ENCODE peak calls at places on chromosomes 16 and 17, in five cellular contexts. D, J, O, T and M are unnamed samples.

GRCh38 chr16:88815901-88816589 is 4.3 kb upstream of the APRT start:
- DNase-seq in D (no peak), J (no peak), O (peak), T (no peak), M (no peak)

GRCh38 chr16:31087971-31088370 is 772 bp downstream of the PRSS53 start:
- DNase-seq in D (no peak), J (no peak), O (no peak), T (no peak), M (no peak)

GRCh38 chr17:40111221-40112128 is 10.3 kb upstream of the MSL1 start:
- DNase-seq in D (no peak), J (peak), O (peak), T (no peak), M (peak)

GRCh38 chr16:10979717-10980601 is 35.6 kb downstream of the CLEC16A start:
- DNase-seq in D (no peak), J (no peak), O (no peak), T (no peak), M (no peak)

GRCh38 chr16:4882633-4883285 is 35.5 kb downstream of the UBN1 start:
- DNase-seq in D (no peak), J (peak), O (peak), T (no peak), M (no peak)

GRCh38 chr17:29645516-29646051 is 22.9 kb upstream of the CORO6 start:
- DNase-seq in D (no peak), J (no peak), O (peak), T (no peak), M (no peak)

GRCh38 chr17:4157618-4158333 is 14.8 kb downstream of the CYB5D2 start:
- DNase-seq in D (no peak), J (no peak), O (no peak), T (no peak), M (no peak)

GRCh38 chr16:1343428-1344242 is 8.0 kb downstream of the TSR3 start:
- DNase-seq in D (no peak), J (no peak), O (no peak), T (no peak), M (no peak)

GRCh38 chr16:30351586-30352419 is 3.3 kb downstream of the CD2BP2 start:
- DNase-seq in D (no peak), J (no peak), O (no peak), T (no peak), M (no peak)

GRCh38 chr16:19860146-19861030 is 24.3 kb downstream of the GPRC5B start:
- DNase-seq in D (peak), J (no peak), O (no peak), T (no peak), M (no peak)

GRCh38 chr17:40563371-40564052 is 1.8 kb downstream of the CCR7 start:
- DNase-seq in D (no peak), J (no peak), O (no peak), T (no peak), M (peak)

GRCh38 chr16:71384073-71384724 is 25.7 kb downstream of the CALB2 start:
- DNase-seq in D (no peak), J (no peak), O (no peak), T (no peak), M (peak)

GRCh38 chr17:81865733-81866439 is 5.3 kb downstream of the ARHGDIA start:
- DNase-seq in D (no peak), J (no peak), O (peak), T (no peak), M (peak)

GRCh38 chr16:69131749-69132423 is 502 bp downstream of the CHTF8 start:
- DNase-seq in D (no peak), J (peak), O (peak), T (peak), M (peak)

GRCh38 chr17:27320222-27320560 is 26.3 kb downstream of the WSB1 start:
- DNase-seq in D (no peak), J (no peak), O (no peak), T (no peak), M (no peak)

GRCh38 chr16:35543486-35543885 is 2084.1 kb downstream of the TP53TG3F start:
- DNase-seq in D (no peak), J (no peak), O (no peak), T (no peak), M (no peak)

GRCh38 chr17:142876-143784 is 5.8 kb downstream of the SCGB1C2 start:
- DNase-seq in D (no peak), J (no peak), O (no peak), T (no peak), M (no peak)

GRCh38 chr16:86355114-86355513 is 155.2 kb upstream of the FOXF1 start:
- DNase-seq in D (no peak), J (no peak), O (no peak), T (no peak), M (no peak)

GRCh38 chr16:86356804-86357203 is 153.5 kb upstream of the FOXF1 start:
- DNase-seq in D (no peak), J (no peak), O (no peak), T (no peak), M (no peak)

GRCh38 chr16:86355538-86355937 is 154.8 kb upstream of the FOXF1 start:
- DNase-seq in D (no peak), J (no peak), O (no peak), T (no peak), M (no peak)

GRCh38 chr16:86354641-86355040 is 155.7 kb upstream of the FOXF1 start:
- DNase-seq in D (no peak), J (no peak), O (no peak), T (no peak), M (no peak)

GRCh38 chr16:86355951-86356350 is 154.4 kb upstream of the FOXF1 start:
- DNase-seq in D (no peak), J (no peak), O (no peak), T (no peak), M (no peak)
- TF ChIP-seq JUND in D (no peak), J (no peak), O (no peak), T (no peak), M (no peak)

GRCh38 chr17:68674271-68674925 is 73.2 kb upstream of the FAM20A start:
- DNase-seq in D (no peak), J (no peak), O (no peak), T (no peak), M (no peak)
- TF ChIP-seq JUND in D (no peak), J (no peak), O (no peak), T (no peak), M (no peak)

GRCh38 chr17:60103957-60104356 is 25.2 kb upstream of the HEATR6 start:
- DNase-seq in D (no peak), J (no peak), O (no peak), T (no peak), M (no peak)

GRCh38 chr17:60108712-60109111 is 30.0 kb upstream of the HEATR6 start:
- DNase-seq in D (no peak), J (no peak), O (no peak), T (no peak), M (no peak)

GRCh38 chr17:60107526-60108257 is 29.0 kb upstream of the HEATR6 start:
- DNase-seq in D (no peak), J (peak), O (no peak), T (no peak), M (peak)

GRCh38 chr17:60109161-60109560 is 30.4 kb upstream of the HEATR6 start:
- DNase-seq in D (no peak), J (no peak), O (no peak), T (no peak), M (no peak)

DNA sequence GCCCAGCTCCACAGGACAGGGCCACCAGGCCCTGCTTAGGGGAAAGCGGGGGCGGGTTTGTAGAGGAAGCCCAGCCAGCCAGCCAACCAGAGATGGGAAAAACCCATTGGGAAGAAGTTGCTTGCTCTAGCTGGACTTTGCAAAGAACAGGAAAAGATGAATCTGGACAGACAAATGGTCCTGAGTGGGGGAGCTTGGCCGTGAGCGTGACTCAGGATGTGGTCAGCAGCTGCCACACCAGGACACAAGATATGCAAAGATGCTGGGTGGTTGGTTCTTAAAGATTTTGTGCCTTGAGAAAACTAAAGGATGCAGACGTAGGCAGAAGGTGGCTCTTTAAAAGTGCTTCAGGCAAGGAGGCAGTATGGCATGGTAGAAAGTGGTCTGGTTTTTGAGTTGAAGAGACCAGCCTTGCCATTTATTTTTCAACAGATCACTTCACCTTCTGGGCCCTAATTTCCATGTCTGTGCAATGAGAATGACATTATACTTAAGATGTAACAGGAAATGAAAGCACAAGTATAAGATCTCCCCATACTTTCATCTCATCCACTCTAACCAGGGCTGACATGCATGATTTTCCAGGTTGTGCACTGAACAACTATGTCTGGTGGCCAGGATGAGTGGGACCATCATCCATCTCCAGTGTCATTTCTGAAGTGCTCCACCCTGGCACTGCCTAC is 27.8 kb upstream of the HEATR6 start:
- DNase-seq in D (no peak), J (peak), O (no peak), T (no peak), M (no peak)
- TF ChIP-seq JUND in D (no peak), J (no peak), O (no peak), T (no peak), M (no peak)

GRCh38 chr16:24102120-24102740 is 153.9 kb upstream of the CACNG3 start:
- DNase-seq in D (no peak), J (no peak), O (peak), T (no peak), M (no peak)
- TF ChIP-seq JUND in D (no peak), J (no peak), O (no peak), T (no peak), M (no peak)

GRCh38 chr16:48959204-48959603 is 322.4 kb downstream of the CBLN1 start:
- DNase-seq in D (no peak), J (peak), O (no peak), T (no peak), M (no peak)
- TF ChIP-seq JUND in D (no peak), J (no peak), O (no peak), T (no peak), M (no peak)

DNA sequence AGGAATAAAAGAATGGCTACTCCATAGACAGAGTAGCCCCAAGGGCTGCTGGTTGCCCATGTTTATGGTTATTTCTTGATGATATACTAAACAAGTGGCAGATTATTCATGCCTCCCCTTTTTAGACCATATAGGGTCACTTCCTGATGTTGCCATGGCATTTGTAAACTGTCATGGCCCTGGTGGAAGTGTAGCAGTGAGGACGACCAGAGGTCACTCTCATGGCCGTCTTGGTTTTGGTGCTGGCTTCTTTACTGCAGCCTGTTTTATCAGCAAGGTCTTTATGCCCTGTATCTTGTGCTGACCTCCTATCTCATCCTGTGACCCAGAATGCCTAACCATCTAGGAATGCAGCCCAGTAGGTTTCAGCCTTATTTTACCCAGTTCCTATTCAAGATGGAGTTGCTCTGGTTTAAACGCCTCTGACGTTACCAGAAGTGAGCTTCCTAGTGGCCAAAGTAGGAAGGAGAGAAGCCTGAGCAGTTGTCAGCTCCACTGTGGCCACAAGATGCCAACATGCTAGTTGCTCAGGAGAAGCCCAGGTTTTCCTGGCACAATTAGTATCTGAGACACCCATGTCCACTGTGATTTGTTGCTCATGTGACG is 17.2 kb downstream of the CPNE2 start:
- DNase-seq in D (no peak), J (no peak), O (no peak), T (no peak), M (no peak)
- TF ChIP-seq JUND in D (no peak), J (no peak), O (no peak), T (no peak), M (no peak)

GRCh38 chr17:64718058-64718457 is 56.0 kb upstream of the SMURF2 start:
- DNase-seq in D (no peak), J (no peak), O (no peak), T (no peak), M (peak)
- TF ChIP-seq JUND in D (no peak), J (no peak), O (no peak), T (no peak), M (no peak)

GRCh38 chr16:77208382-77208781 is 9.2 kb downstream of the SYCE1L start:
- DNase-seq in D (no peak), J (no peak), O (no peak), T (no peak), M (no peak)

GRCh38 chr16:77207029-77207428 is 7.8 kb downstream of the SYCE1L start:
- DNase-seq in D (no peak), J (no peak), O (no peak), T (no peak), M (no peak)

GRCh38 chr16:77211880-77212735 is 12.9 kb downstream of the SYCE1L start:
- DNase-seq in D (peak), J (peak), O (peak), T (no peak), M (no peak)

DNA sequence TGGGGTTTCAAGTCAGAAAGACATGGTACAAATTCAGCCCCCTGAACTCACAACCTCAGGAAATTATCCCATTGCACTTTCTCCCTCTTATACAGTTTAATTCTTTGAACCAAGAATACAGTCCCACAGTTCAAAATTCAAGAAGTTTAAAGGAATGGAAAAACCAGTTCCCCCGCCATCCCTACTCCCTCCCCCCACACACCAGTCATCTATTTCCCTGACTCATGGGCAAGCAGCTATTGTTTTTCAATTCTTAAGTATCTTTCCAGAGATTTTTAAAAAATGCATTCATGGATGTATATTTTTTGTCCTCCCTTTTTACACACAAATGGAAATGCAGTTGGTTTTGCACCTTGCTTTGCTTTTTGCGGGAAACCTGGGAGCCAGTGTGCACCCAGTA is 7.3 kb downstream of the SYCE1L start:
- DNase-seq in D (no peak), J (no peak), O (no peak), T (no peak), M (no peak)
- TF ChIP-seq JUND in D (no peak), J (no peak), O (no peak), T (no peak), M (no peak)

GRCh38 chr17:48240122-48240521 is 132.6 kb downstream of the SNX11 start:
- DNase-seq in D (no peak), J (no peak), O (no peak), T (no peak), M (no peak)

GRCh38 chr17:48241770-48242497 is 134.4 kb downstream of the SNX11 start:
- DNase-seq in D (no peak), J (no peak), O (no peak), T (no peak), M (no peak)

GRCh38 chr17:48240562-48241130 is 133.1 kb downstream of the SNX11 start:
- DNase-seq in D (no peak), J (peak), O (no peak), T (no peak), M (no peak)

GRCh38 chr17:48239603-48239995 is 132.0 kb downstream of the SNX11 start:
- DNase-seq in D (no peak), J (no peak), O (no peak), T (no peak), M (no peak)

DNA sequence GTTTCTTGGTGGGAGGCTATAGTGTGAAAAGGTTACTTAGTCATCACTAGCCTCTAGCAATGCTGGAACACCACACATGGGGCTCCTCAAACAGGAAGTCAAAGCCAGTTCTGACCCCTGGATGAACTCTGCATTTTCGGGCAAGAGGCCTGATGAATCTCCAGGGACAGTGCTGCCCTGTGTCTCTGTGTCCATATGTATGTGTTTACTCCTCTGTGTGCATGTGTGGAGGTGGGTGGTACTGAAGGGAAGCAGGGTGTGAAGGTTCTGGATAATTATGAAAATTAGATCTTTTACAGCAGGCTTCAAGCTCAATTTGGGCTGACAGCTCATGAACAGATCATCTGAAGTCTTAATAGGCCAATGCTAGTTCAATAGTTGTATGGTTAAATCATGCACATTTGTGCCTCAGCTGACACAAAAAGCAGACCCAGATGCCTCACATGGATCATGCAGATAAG is 133.6 kb downstream of the SNX11 start:
- DNase-seq in D (no peak), J (peak), O (no peak), T (peak), M (no peak)
- TF ChIP-seq JUND in D (no peak), J (peak), O (no peak), T (peak), M (no peak)